ENCODE peak calls at places on chromosomes 4 and X, in six cellular contexts. M, X, G, F, R and O are unnamed samples.

GRCh38 chr4:106679063-106679462 is 310.5 kb upstream of the GIMD1 start:
- DNase-seq in M (no peak), X (no peak), G (no peak), F (no peak), R (no peak), O (no peak)

GRCh38 chrX:4674028-4674782 is 960.8 kb upstream of the PRKX start:
- DNase-seq in M (no peak), X (no peak), G (peak; percentile 84), F (no peak), R (no peak), O (no peak)

GRCh38 chr4:41448935-41449334 is 89.0 kb upstream of the LIMCH1 start:
- DNase-seq in M (peak; percentile 61), X (no peak), G (peak; percentile 41), F (peak; percentile 28), R (no peak), O (no peak)

GRCh38 chrX:129998006-129998405 is 15.6 kb downstream of the BCORL1 start:
- DNase-seq in M (no peak), X (no peak), G (no peak), F (no peak), R (no peak), O (no peak)

GRCh38 chr4:161680146-161680545 is 483.7 kb downstream of the FSTL5 start:
- DNase-seq in M (no peak), X (no peak), G (no peak), F (no peak), R (no peak), O (no peak)

GRCh38 chr4:89221175-89221867 is 86.3 kb downstream of the GPRIN3 start:
- DNase-seq in M (no peak), X (peak; percentile 17), G (no peak), F (no peak), R (no peak), O (no peak)

GRCh38 chr4:38131371-38132139 is 171.4 kb downstream of the PTTG2 start:
- DNase-seq in M (no peak), X (no peak), G (no peak), F (no peak), R (no peak), O (no peak)

GRCh38 chrX:3393168-3393567 is 46.7 kb upstream of the MXRA5 start:
- DNase-seq in M (no peak), X (no peak), G (no peak), F (no peak), R (no peak), O (no peak)

GRCh38 chr4:172369471-172369959 is 556.3 kb downstream of the GALNTL6 start:
- DNase-seq in M (no peak), X (no peak), G (no peak), F (no peak), R (no peak), O (no peak)

GRCh38 chrX:129992181-129992580 is 9.7 kb downstream of the BCORL1 start:
- DNase-seq in M (no peak), X (no peak), G (no peak), F (no peak), R (no peak), O (no peak)

GRCh38 chr4:118842055-118842454 is 6.1 kb upstream of the SEC24D start:
- DNase-seq in M (no peak), X (no peak), G (peak; percentile 89), F (no peak), R (no peak), O (no peak)

GRCh38 chr4:85495621-85496020 is 20.7 kb downstream of the ARHGAP24 start:
- DNase-seq in M (no peak), X (no peak), G (no peak), F (no peak), R (no peak), O (no peak)

GRCh38 chr4:112897548-112897947 is 151.9 kb upstream of the ANK2 start:
- DNase-seq in M (no peak), X (no peak), G (peak; percentile 6), F (no peak), R (no peak), O (no peak)

GRCh38 chr4:154608555-154609252 is 3.8 kb downstream of the FGG start:
- DNase-seq in M (no peak), X (no peak), G (no peak), F (no peak), R (no peak), O (no peak)

GRCh38 chr4:98293089-98293887 is 32.1 kb downstream of the RAP1GDS1 start:
- DNase-seq in M (no peak), X (no peak), G (no peak), F (no peak), R (no peak), O (no peak)

GRCh38 chr4:37241646-37242045 is 2.9 kb upstream of the NWD2 start:
- DNase-seq in M (no peak), X (no peak), G (no peak), F (no peak), R (no peak), O (no peak)

GRCh38 chrX:54944816-54945215 is 24.2 kb downstream of the TRO start:
- DNase-seq in M (no peak), X (no peak), G (no peak), F (no peak), R (no peak), O (no peak)

GRCh38 chr4:146134761-146135160 is 40.8 kb upstream of the LSM6 start:
- DNase-seq in M (no peak), X (no peak), G (no peak), F (peak; percentile 41), R (no peak), O (peak; percentile 92)

GRCh38 chr4:2663275-2663674 is 92.9 kb downstream of the TNIP2 start:
- DNase-seq in M (no peak), X (no peak), G (no peak), F (no peak), R (no peak), O (no peak)

GRCh38 chrX:120559799-120560198 is 963 bp downstream of the CUL4B start:
- DNase-seq in M (no peak), X (no peak), G (no peak), F (no peak), R (no peak), O (no peak)

GRCh38 chrX:15547356-15547755 is 46.7 kb downstream of the BMX start:
- DNase-seq in M (no peak), X (no peak), G (no peak), F (no peak), R (no peak), O (no peak)

GRCh38 chrX:43003204-43003565 is 225.2 kb upstream of the PPP1R2C start:
- DNase-seq in M (no peak), X (no peak), G (no peak), F (no peak), R (no peak), O (no peak)

GRCh38 chrX:154748712-154749339 is 2.1 kb downstream of the GAB3 start:
- DNase-seq in M (no peak), X (peak; percentile 57), G (peak; percentile 88), F (peak; percentile 29), R (no peak), O (no peak)

GRCh38 chr4:98613453-98614075 is 44.8 kb downstream of the TSPAN5 start:
- DNase-seq in M (no peak), X (no peak), G (no peak), F (no peak), R (no peak), O (no peak)

DNA sequence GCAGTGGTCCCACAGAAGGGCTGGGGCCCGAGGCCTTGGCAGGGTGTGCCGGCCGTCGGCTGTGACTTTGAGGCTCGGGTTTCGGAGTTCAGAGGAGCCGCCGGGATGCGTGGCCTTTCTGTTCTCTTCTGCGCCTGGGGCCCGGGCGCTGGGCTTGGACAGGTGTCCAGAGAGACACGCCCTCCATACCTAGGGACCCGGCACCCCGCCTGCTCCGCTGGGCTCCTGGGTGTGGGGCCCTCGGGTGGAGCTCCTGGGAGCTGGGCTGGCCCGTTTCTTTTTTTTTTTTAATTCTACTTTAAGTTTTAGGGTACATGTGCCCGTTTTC is 11.3 kb downstream of the FGFRL1 start:
- DNase-seq in M (no peak), X (no peak), G (no peak), F (no peak), R (no peak), O (no peak)
- H3K9me3 ChIP-seq in M (no peaks in the 10 kb centered on the region), X (no peaks in the 10 kb centered on the region), G (no peaks in the 10 kb centered on the region), F (no peaks in the 10 kb centered on the region), R (no peaks in the 10 kb centered on the region), O (no peaks in the 10 kb centered on the region)

GRCh38 chr4:125070869-125071268 is 243.9 kb upstream of the FAT4 start:
- DNase-seq in M (no peak), X (peak; percentile 3), G (no peak), F (no peak), R (no peak), O (no peak)
- TF ChIP-seq CTCF in M (no peak), X (no peak), G (no peak), F (no peak), R (no peak), O (no peak)

DNA sequence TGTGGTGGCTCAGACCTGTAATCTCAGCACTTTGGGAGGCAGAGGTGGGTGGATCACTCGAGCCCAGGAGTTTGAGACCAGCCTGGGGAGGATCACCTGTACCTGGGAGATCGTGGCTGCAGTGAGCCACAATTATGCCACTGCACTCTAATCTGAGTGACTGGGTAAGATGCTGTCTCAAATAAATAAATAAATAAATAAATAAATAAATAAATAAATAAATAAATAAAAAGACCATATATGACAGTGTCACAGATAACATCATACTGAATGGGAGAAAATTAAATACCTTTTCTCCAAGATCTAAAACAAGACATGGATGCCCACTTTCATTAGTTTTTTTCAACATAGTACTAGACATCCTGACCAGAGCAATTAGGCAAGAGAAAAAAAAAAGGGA is 182.8 kb downstream of the FAM47A start:
- DNase-seq in M (no peak), X (no peak), G (no peak), F (no peak), R (no peak), O (no peak)
- H3K9me3 ChIP-seq in M (peaks cover 4% of the 10 kb centered on the region), X (no peaks in the 10 kb centered on the region), G (no peaks in the 10 kb centered on the region), F (no peaks in the 10 kb centered on the region), R (no peaks in the 10 kb centered on the region), O (no peaks in the 10 kb centered on the region)

GRCh38 chr4:149901128-149901527 is 85.5 kb upstream of the IQCM start:
- DNase-seq in M (no peak), X (no peak), G (no peak), F (no peak), R (no peak), O (no peak)

GRCh38 chr4:149896428-149896827 is 80.8 kb upstream of the IQCM start:
- DNase-seq in M (no peak), X (peak; percentile 32), G (peak; percentile 55), F (no peak), R (no peak), O (no peak)

DNA sequence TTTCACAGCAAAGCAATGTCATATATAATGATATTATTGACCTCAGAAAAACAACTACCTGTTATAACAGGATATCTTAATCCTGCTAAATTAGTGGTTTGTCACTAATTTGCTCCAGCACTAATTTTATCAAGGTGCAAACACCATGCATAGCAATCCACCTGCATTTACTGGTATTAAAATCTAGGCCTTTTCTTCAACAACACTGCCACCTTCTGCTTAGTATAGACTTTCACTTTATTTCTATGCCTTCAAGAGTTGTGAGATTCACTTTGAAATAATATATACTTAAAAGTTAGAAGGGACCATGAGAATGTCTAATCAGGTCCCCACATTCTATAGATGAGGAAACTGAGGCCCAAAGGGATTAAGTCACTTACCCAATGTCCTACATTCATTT is 82.1 kb upstream of the IQCM start:
- DNase-seq in M (no peak), X (peak; percentile 4), G (peak; percentile 18), F (no peak), R (no peak), O (no peak)
- TF ChIP-seq CTCF in M (peak; percentile 11), X (peak; percentile 49), G (peak; percentile 66), F (peak; percentile 7), R (peak; percentile 22), O (no peak)

GRCh38 chrX:13734278-13735172 is at the start of the genes OFD1 and TRAPPC2:
- DNase-seq in M (peak; percentile 95), X (peak; percentile 92), G (peak; percentile 96), F (peak; percentile 96), R (peak; percentile 93), O (peak; percentile 90)

GRCh38 chrX:13733506-13733905 is 914 bp downstream of the TRAPPC2 start:
- DNase-seq in M (no peak), X (no peak), G (no peak), F (no peak), R (no peak), O (no peak)

GRCh38 chrX:13732246-13733067 is 2.0 kb downstream of the TRAPPC2 start:
- DNase-seq in M (no peak), X (no peak), G (no peak), F (no peak), R (no peak), O (no peak)
- H3K9me3 ChIP-seq in M (no peaks in the 10 kb centered on the region), X (no peaks in the 10 kb centered on the region), G (no peaks in the 10 kb centered on the region), F (no peaks in the 10 kb centered on the region), R (no peaks in the 10 kb centered on the region), O (no peaks in the 10 kb centered on the region)